ENCODE peak calls at places on chromosome 6, in six cellular contexts. G is activated naive CD4-positive, alpha-beta T cell treated with anti-CD3 and anti-CD28 coated beads, Interleukin-2, amount 50 U/mL, for 72 hours; Y is SK-MEL-5; T is amniotic stem cell; R is AG20443; Q is activated CD8-positive, alpha-beta memory T cell treated with anti-CD3 and anti-CD28 coated beads for 48 hours. M is an unnamed sample.

GRCh38 chr6:149014631-149015171 is 267.9 kb downstream of the UST start:
- DNase-seq in R (peak; percentile 16), T (no peak), Y (no peak), G (no peak), Q (no peak), M (no peak)

GRCh38 chr6:169320013-169320412 is 66.4 kb upstream of the THBS2 start:
- DNase-seq in G (no peak), Y (no peak), Q (no peak), T (no peak), R (peak; percentile 73), M (no peak)

GRCh38 chr6:23547851-23548250 is 578.2 kb upstream of the NRSN1 start:
- DNase-seq in T (no peak), G (no peak), R (no peak), Y (peak; percentile 77), Q (no peak), M (no peak)

GRCh38 chr6:162416845-162417537 is 310.6 kb downstream of the PRKN start:
- DNase-seq in G (no peak), Y (peak; percentile 32), T (no peak), Q (no peak), R (peak; percentile 26), M (no peak)

GRCh38 chr6:88725111-88725711 is 238.2 kb downstream of the RNGTT start:
- DNase-seq in Q (no peak), T (peak; percentile 9), Y (no peak), R (no peak), G (no peak), M (peak; percentile 82)

GRCh38 chr6:144195671-144196070 is 45.4 kb downstream of the STX11 start:
- DNase-seq in T (no peak), R (no peak), G (no peak), Y (no peak), Q (no peak), M (no peak)

GRCh38 chr6:136609878-136610706 is 59.9 kb upstream of the MAP7 start:
- DNase-seq in Q (no peak), Y (peak; percentile 91), T (peak; percentile 96), G (no peak), R (peak; percentile 89), M (peak; percentile 97)

GRCh38 chr6:170179925-170180324 is 111.0 kb downstream of the DLL1 start:
- DNase-seq in Y (no peak), Q (no peak), T (no peak), R (no peak), G (no peak), M (no peak)

GRCh38 chr6:139925894-139926641 is 551.6 kb upstream of the CITED2 start:
- DNase-seq in G (no peak), T (no peak), Y (no peak), R (no peak), Q (no peak), M (peak; percentile 77)

GRCh38 chr6:139490482-139490881 is 116.0 kb upstream of the CITED2 start:
- DNase-seq in R (no peak), T (no peak), Y (peak; percentile 17), Q (no peak), G (no peak), M (no peak)

GRCh38 chr6:91812596-91813274 is 1225.9 kb upstream of the MAP3K7 start:
- DNase-seq in T (no peak), Q (no peak), Y (no peak), G (no peak), R (no peak), M (no peak)

GRCh38 chr6:109299695-109300564 is 82.3 kb downstream of the CD164 start:
- DNase-seq in G (no peak), T (no peak), R (no peak), Y (no peak), Q (no peak), M (no peak)

GRCh38 chr6:90428514-90428913 is 131.9 kb upstream of the BACH2 start:
- DNase-seq in Y (no peak), Q (no peak), T (no peak), G (no peak), R (no peak), M (no peak)

GRCh38 chr6:4274382-4275082 is 139.2 kb upstream of the ECI2 start:
- DNase-seq in R (no peak), G (no peak), T (no peak), Y (no peak), Q (no peak), M (no peak)

GRCh38 chr6:154039231-154039842 is at the start of gene OPRM1:
- DNase-seq in Y (peak; percentile 13), T (no peak), G (no peak), Q (no peak), R (peak; percentile 57), M (no peak)

GRCh38 chr6:90663873-90664272 is 77.0 kb upstream of the MAP3K7 start:
- DNase-seq in T (no peak), Q (no peak), Y (no peak), G (no peak), R (no peak), M (no peak)

GRCh38 chr6:121951918-121952379 is 447.5 kb upstream of the HSF2 start:
- DNase-seq in Q (no peak), G (no peak), T (peak; percentile 70), Y (no peak), R (peak; percentile 57), M (peak; percentile 36)

GRCh38 chr6:52964318-52964717 is 30.8 kb downstream of the GSTA4 start:
- DNase-seq in Y (peak; percentile 45), T (no peak), G (no peak), Q (no peak), R (no peak), M (no peak)

GRCh38 chr6:16839780-16840179 is 78.5 kb upstream of the ATXN1 start:
- DNase-seq in Y (no peak), G (no peak), T (no peak), Q (no peak), R (no peak), M (no peak)

GRCh38 chr6:166330612-166331011 is 11.7 kb downstream of the SFT2D1 start:
- DNase-seq in Y (peak; percentile 31), T (no peak), G (no peak), Q (no peak), R (peak; percentile 40), M (no peak)

GRCh38 chr6:40722553-40723258 is 135.5 kb upstream of the LRFN2 start:
- DNase-seq in G (no peak), T (no peak), R (peak; percentile 67), Y (no peak), Q (no peak), M (no peak)

GRCh38 chr6:34150766-34151165 is 4.9 kb upstream of the GRM4 start:
- DNase-seq in T (no peak), Q (no peak), G (peak; percentile 31), R (no peak), Y (no peak), M (no peak)

GRCh38 chr6:27133281-27134227 is 113.9 kb upstream of the PRSS16 start:
- DNase-seq in R (peak; percentile 42), Y (peak; percentile 53), Q (no peak), G (peak; percentile 80), T (peak; percentile 82), M (no peak)

GRCh38 chr6:21462519-21462852 is 131.1 kb upstream of the SOX4 start:
- DNase-seq in G (no peak), Y (no peak), Q (no peak), R (no peak), T (no peak), M (no peak)

GRCh38 chr6:100633096-100633766 is 168.5 kb upstream of the SIM1 start:
- DNase-seq in Y (peak; percentile 91), R (peak; percentile 68), G (no peak), Q (no peak), T (peak; percentile 73), M (peak; percentile 28)

GRCh38 chr6:159943101-159943632 is 25.7 kb upstream of the IGF2R start:
- DNase-seq in Q (no peak), T (no peak), R (peak; percentile 69), Y (no peak), G (no peak), M (no peak)

GRCh38 chr6:116500969-116501433 is 10.4 kb upstream of the CALHM5 start:
- DNase-seq in G (no peak), R (no peak), T (no peak), Y (no peak), Q (no peak), M (no peak)

GRCh38 chr6:110484321-110484720 is 7.9 kb upstream of the SLC22A16 start:
- DNase-seq in Q (no peak), R (no peak), T (no peak), G (no peak), Y (peak; percentile 59), M (no peak)